ENCODE peak calls at places on chromosomes 4 and X, in nine cellular contexts. O is upper lobe of right lung, Z is tibial nerve, N is adrenal gland, Y is right cardiac atrium, C is testis, M is tibial artery, I is astrocyte, F is psoas muscle. E is an unnamed sample.
A peak's percentile ranks its signal among the peaks of the same experiment; 100 is the strongest.

GRCh38 chr4:93199492-93199891 is 629.1 kb upstream of the ATOH1 start:
- DNase-seq in O (no peak), Z (no peak), N (peak; percentile 17), Y (no peak), C (no peak), M (no peak), I (peak; percentile 8), F (no peak), E (peak; percentile 45)

GRCh38 chr4:174284181-174284886 is 623 bp downstream of the CEP44 start:
- DNase-seq in O (no peak), Z (no peak), N (no peak), Y (no peak), C (no peak), M (no peak), I (peak; percentile 68), F (no peak), E (no peak)

GRCh38 chr4:76781698-76782595 is 116.0 kb downstream of the SOWAHB start:
- DNase-seq in O (no peak), Z (no peak), N (no peak), Y (no peak), C (no peak), M (no peak), I (peak; percentile 99), F (no peak), E (no peak)

GRCh38 chr4:25299476-25300203 is 12.9 kb upstream of the ZCCHC4 start:
- DNase-seq in O (no peak), Z (no peak), N (no peak), Y (no peak), C (no peak), M (no peak), I (no peak), F (no peak), E (no peak)

GRCh38 chrX:22039541-22039940 is 7.4 kb downstream of the PHEX start:
- DNase-seq in O (no peak), Z (no peak), N (no peak), Y (no peak), C (no peak), M (no peak), I (no peak), F (no peak), E (no peak)

GRCh38 chr4:23332266-23332665 is 557.6 kb downstream of the PPARGC1A start:
- DNase-seq in O (no peak), Z (no peak), N (no peak), Y (no peak), C (no peak), M (no peak), I (peak; percentile 74), F (no peak), E (no peak)

GRCh38 chr4:7698586-7698985 is 241.1 kb downstream of the AFAP1 start:
- DNase-seq in O (no peak), Z (no peak), N (no peak), Y (no peak), C (no peak), M (no peak), I (peak; percentile 35), F (no peak), E (no peak)

GRCh38 chr4:126627255-126627654 is 1005.5 kb upstream of the INTU start:
- DNase-seq in O (no peak), Z (no peak), N (no peak), Y (no peak), C (no peak), M (no peak), I (no peak), F (no peak), E (no peak)

GRCh38 chr4:16967722-16968121 is 69.3 kb upstream of the LDB2 start:
- DNase-seq in O (no peak), Z (peak; percentile 69), N (no peak), Y (peak; percentile 48), C (peak; percentile 62), M (peak; percentile 85), I (peak; percentile 44), F (peak; percentile 63), E (no peak)

GRCh38 chr4:61462451-61463326 is 262.6 kb downstream of the ADGRL3 start:
- DNase-seq in O (no peak), Z (no peak), N (no peak), Y (no peak), C (no peak), M (no peak), I (peak; percentile 84), F (no peak), E (no peak)

GRCh38 chrX:78650906-78651437 is 8.2 kb downstream of the RTL3 start:
- DNase-seq in O (no peak), Z (no peak), N (no peak), Y (no peak), C (no peak), M (no peak), I (peak; percentile 90), F (no peak), E (no peak)

GRCh38 chrX:151703487-151703886 is 8.2 kb downstream of the PRRG3 start:
- DNase-seq in O (no peak), Z (no peak), N (no peak), Y (peak; percentile 64), C (peak; percentile 43), M (no peak), I (peak; percentile 21), F (no peak), E (no peak)

GRCh38 chr4:189921058-189921457 is 19.6 kb upstream of the FRG1 start:
- DNase-seq in O (no peak), Z (no peak), N (no peak), Y (no peak), C (no peak), M (no peak), I (no peak), F (no peak), E (no peak)

GRCh38 chrX:25941559-25942250 is 196.4 kb upstream of the MAGEB18 start:
- DNase-seq in O (no peak), Z (no peak), N (no peak), Y (no peak), C (no peak), M (no peak), I (peak; percentile 0), F (no peak), E (no peak)

GRCh38 chr4:168877779-168878491 is 132.1 kb downstream of the CBR4 start:
- DNase-seq in O (peak; percentile 86), Z (peak; percentile 7), N (peak; percentile 59), Y (peak; percentile 68), C (peak; percentile 41), M (peak; percentile 80), I (no peak), F (peak; percentile 74), E (no peak)

GRCh38 chrX:103864886-103865534 is 33.0 kb upstream of the RAB9B start:
- DNase-seq in O (no peak), Z (no peak), N (no peak), Y (no peak), C (peak; percentile 14), M (no peak), I (peak; percentile 48), F (no peak), E (no peak)

GRCh38 chr4:114217150-114217817 is 237.8 kb upstream of the ARSJ start:
- DNase-seq in O (no peak), Z (no peak), N (no peak), Y (no peak), C (no peak), M (no peak), I (no peak), F (no peak), E (no peak)

GRCh38 chrX:76433219-76433618 is 5.7 kb downstream of the MAGEE1 start:
- DNase-seq in O (no peak), Z (no peak), N (no peak), Y (no peak), C (no peak), M (no peak), I (no peak), F (no peak), E (no peak)

GRCh38 chr4:116180056-116180690 is 905.2 kb downstream of the TRAM1L1 start:
- DNase-seq in O (no peak), Z (no peak), N (no peak), Y (no peak), C (no peak), M (no peak), I (no peak), F (no peak), E (no peak)

GRCh38 chr4:134539729-134540231 is 338.2 kb upstream of the PABPC4L start:
- DNase-seq in O (no peak), Z (no peak), N (no peak), Y (no peak), C (no peak), M (no peak), I (no peak), F (no peak), E (no peak)

GRCh38 chr4:144816668-144817067 is 170.7 kb downstream of the HHIP start:
- DNase-seq in O (no peak), Z (no peak), N (no peak), Y (no peak), C (no peak), M (no peak), I (no peak), F (no peak), E (no peak)
- H3K27ac ChIP-seq in O (no peak overlapping the region), Z (no peak overlapping the region), N (no peak overlapping the region), Y (no peak overlapping the region), C (no peak overlapping the region), M (no peak overlapping the region), I (no peak overlapping the region), F (no peak overlapping the region), E (no peak overlapping the region)

GRCh38 chrX:107673933-107674479 is 45.7 kb downstream of the PRPS1 start:
- DNase-seq in O (peak; percentile 91), Z (peak; percentile 86), N (peak; percentile 47), Y (peak; percentile 90), C (peak; percentile 79), M (peak; percentile 94), I (peak; percentile 10), F (peak; percentile 93), E (no peak)
- H3K4me1 ChIP-seq in O (peaks cover 19% of the 10 kb centered on the region), Z (peaks cover 10% of the 10 kb centered on the region), N (peaks cover 29% of the 10 kb centered on the region), Y (peaks cover 8% of the 10 kb centered on the region), C (peaks cover 4% of the 10 kb centered on the region), M (no peaks in the 10 kb centered on the region), I (peaks cover 24% of the 10 kb centered on the region), F (peaks cover 24% of the 10 kb centered on the region), E (no peaks in the 10 kb centered on the region)

DNA sequence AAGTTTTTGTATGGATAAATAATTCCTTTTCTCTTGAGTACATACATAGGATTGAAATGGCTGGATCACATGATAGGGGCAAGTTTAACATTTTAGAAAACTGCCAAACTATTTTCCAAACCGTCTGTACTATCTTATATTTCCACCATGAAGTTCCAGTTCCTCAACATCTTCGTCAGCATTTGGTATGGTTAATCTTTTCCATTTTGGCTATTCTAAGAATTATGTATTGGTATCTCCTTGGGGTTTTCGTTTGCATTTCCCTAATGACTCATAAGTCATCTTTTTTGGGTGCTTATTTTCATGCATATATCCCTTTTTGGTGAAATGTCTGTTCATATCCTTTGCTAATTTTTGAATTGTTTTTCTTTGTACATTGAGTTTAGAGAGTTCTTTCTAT is 227.7 kb downstream of the DLG3 start:
- DNase-seq in O (no peak), Z (no peak), N (no peak), Y (no peak), C (no peak), M (no peak), I (no peak), F (no peak), E (no peak)
- H3K27ac ChIP-seq in O (no peak overlapping the region), Z (no peak overlapping the region), N (no peak overlapping the region), Y (no peak overlapping the region), C (no peak overlapping the region), M (no peak overlapping the region), I (no peak overlapping the region), F (no peak overlapping the region), E (no peak overlapping the region)

DNA sequence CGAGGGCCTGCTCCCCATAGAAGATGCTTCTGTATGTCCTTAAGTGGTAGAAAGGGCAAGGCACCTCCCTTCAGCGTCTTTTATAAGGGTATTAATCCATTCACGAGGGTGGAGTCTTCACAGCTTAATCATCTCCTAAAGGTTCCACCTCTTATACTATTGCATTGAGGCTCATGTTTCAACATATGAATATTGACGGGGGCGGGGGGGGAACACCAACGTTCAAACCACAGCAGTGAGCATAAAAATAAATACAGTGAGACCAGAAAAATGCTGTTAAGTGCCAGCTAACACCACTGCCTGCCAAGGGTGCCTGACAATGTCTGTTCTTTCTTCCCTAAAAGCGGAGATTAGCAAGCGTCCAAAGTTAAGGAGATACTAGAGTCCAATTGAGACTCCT is 323.3 kb downstream of the STK32B start:
- DNase-seq in O (no peak), Z (no peak), N (no peak), Y (no peak), C (no peak), M (no peak), I (no peak), F (no peak), E (no peak)
- H3K4me1 ChIP-seq in O (no peaks in the 10 kb centered on the region), Z (no peaks in the 10 kb centered on the region), N (no peaks in the 10 kb centered on the region), Y (no peaks in the 10 kb centered on the region), C (no peaks in the 10 kb centered on the region), M (no peaks in the 10 kb centered on the region), I (peaks cover 11% of the 10 kb centered on the region), F (no peaks in the 10 kb centered on the region), E (no peaks in the 10 kb centered on the region)